ENCODE peak calls at places on chromosomes 16 and 17, in six cellular contexts. One of them, this sample, is unnamed.

GRCh38 chr17:41959336-41960095 is 7.1 kb upstream of the CNP start:
- DNase-seq in heart right ventricle: no peak
- DNase-seq in astrocyte of the cerebellum: peak; percentile 37
- DNase-seq in A549: peak; percentile 82
- DNase-seq in AG04449: no peak
- DNase-seq in esophagus squamous epithelium: no peak
- DNase-seq in this sample: no peak

GRCh38 chr17:7839890-7840260 is 5.9 kb downstream of the KDM6B start:
- DNase-seq in A549: peak; percentile 80
- DNase-seq in astrocyte of the cerebellum: no peak
- DNase-seq in esophagus squamous epithelium: no peak
- DNase-seq in heart right ventricle: no peak
- DNase-seq in AG04449: no peak
- DNase-seq in this sample: no peak

GRCh38 chr17:67059372-67059771 is 15.0 kb downstream of the CACNG1 start:
- DNase-seq in esophagus squamous epithelium: no peak
- DNase-seq in astrocyte of the cerebellum: peak; percentile 5
- DNase-seq in heart right ventricle: no peak
- DNase-seq in AG04449: no peak
- DNase-seq in A549: no peak
- DNase-seq in this sample: no peak

GRCh38 chr17:45102856-45103255 is 29.5 kb downstream of the PLCD3 start:
- DNase-seq in A549: no peak
- DNase-seq in heart right ventricle: no peak
- DNase-seq in astrocyte of the cerebellum: no peak
- DNase-seq in AG04449: no peak
- DNase-seq in esophagus squamous epithelium: no peak
- DNase-seq in this sample: no peak

GRCh38 chr16:25148568-25149215 is 37.1 kb downstream of the LCMT1 start:
- DNase-seq in A549: no peak
- DNase-seq in astrocyte of the cerebellum: no peak
- DNase-seq in heart right ventricle: no peak
- DNase-seq in esophagus squamous epithelium: no peak
- DNase-seq in AG04449: no peak
- DNase-seq in this sample: no peak

GRCh38 chr16:4654946-4655590 is 30.4 kb downstream of the MGRN1 start:
- DNase-seq in esophagus squamous epithelium: no peak
- DNase-seq in heart right ventricle: no peak
- DNase-seq in astrocyte of the cerebellum: no peak
- DNase-seq in AG04449: no peak
- DNase-seq in A549: no peak
- DNase-seq in this sample: no peak

GRCh38 chr16:11768850-11769249 is 26.2 kb upstream of the TXNDC11 start:
- DNase-seq in esophagus squamous epithelium: no peak
- DNase-seq in astrocyte of the cerebellum: no peak
- DNase-seq in A549: no peak
- DNase-seq in heart right ventricle: no peak
- DNase-seq in AG04449: no peak
- DNase-seq in this sample: no peak

GRCh38 chr16:65909310-65910050 is 457.0 kb upstream of the CDH5 start:
- DNase-seq in heart right ventricle: no peak
- DNase-seq in A549: no peak
- DNase-seq in AG04449: no peak
- DNase-seq in esophagus squamous epithelium: no peak
- DNase-seq in astrocyte of the cerebellum: no peak
- DNase-seq in this sample: no peak

GRCh38 chr16:69363281-69363717 is 11.7 kb upstream of the TMED6 start:
- DNase-seq in A549: no peak
- DNase-seq in heart right ventricle: no peak
- DNase-seq in esophagus squamous epithelium: no peak
- DNase-seq in AG04449: no peak
- DNase-seq in astrocyte of the cerebellum: no peak
- DNase-seq in this sample: no peak

GRCh38 chr16:29820271-29820701 is at the start of gene MVP:
- DNase-seq in heart right ventricle: peak; percentile 63
- DNase-seq in astrocyte of the cerebellum: no peak
- DNase-seq in AG04449: no peak
- DNase-seq in A549: peak; percentile 56
- DNase-seq in esophagus squamous epithelium: no peak
- DNase-seq in this sample: no peak

GRCh38 chr17:4551141-4551540 is 4.0 kb downstream of the MYBBP1A start:
- DNase-seq in astrocyte of the cerebellum: no peak
- DNase-seq in esophagus squamous epithelium: no peak
- DNase-seq in A549: peak; percentile 62
- DNase-seq in AG04449: no peak
- DNase-seq in heart right ventricle: no peak
- DNase-seq in this sample: no peak
- TF ChIP-seq CTCF in astrocyte of the cerebellum: no peak
- TF ChIP-seq CTCF in esophagus squamous epithelium: no peak
- TF ChIP-seq CTCF in A549: peak; percentile 6
- TF ChIP-seq CTCF in AG04449: peak; percentile 10
- TF ChIP-seq CTCF in heart right ventricle: no peak
- TF ChIP-seq CTCF in this sample: peak; percentile 26

DNA sequence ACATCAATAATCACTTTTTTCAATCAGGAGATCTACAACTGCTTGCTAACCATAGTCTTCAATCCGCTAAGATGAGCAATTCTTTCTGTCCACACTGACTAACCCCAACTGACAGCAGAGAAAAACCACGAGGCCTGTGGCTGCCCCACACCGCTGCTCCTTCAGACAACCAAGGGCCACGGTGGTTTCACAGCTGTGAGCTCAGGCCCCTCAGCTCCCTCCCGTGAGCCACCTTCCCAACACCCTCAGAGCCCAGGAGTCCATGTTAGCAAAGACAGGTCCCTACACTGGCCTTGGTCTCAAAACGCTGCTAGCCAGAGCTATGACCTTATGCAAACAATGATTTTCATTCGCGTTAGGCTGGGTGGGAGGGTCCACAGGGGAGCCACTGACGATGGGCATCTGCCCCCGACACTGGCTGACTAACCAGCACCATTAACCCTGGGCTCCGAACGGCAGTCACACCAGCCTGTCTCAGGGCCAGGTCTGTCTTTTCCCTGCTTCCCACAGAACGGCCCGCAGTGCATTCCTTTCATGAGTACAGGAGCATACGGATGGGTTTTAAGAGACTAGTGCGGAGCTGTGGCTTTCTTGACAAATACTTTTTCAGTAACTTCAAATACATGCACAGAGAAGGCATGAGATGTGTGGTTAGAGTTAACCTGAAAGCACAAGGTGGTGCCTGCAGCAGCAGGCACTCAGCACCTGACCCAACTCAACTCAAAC is 67.3 kb downstream of the ANKRD11 start:
- DNase-seq in astrocyte of the cerebellum: peak; percentile 55
- DNase-seq in heart right ventricle: no peak
- DNase-seq in esophagus squamous epithelium: no peak
- DNase-seq in A549: no peak
- DNase-seq in AG04449: no peak
- DNase-seq in this sample: no peak
- TF ChIP-seq CTCF in astrocyte of the cerebellum: no peak
- TF ChIP-seq CTCF in heart right ventricle: no peak
- TF ChIP-seq CTCF in esophagus squamous epithelium: no peak
- TF ChIP-seq CTCF in A549: no peak
- TF ChIP-seq CTCF in AG04449: no peak
- TF ChIP-seq CTCF in this sample: no peak

GRCh38 chr17:59897090-59897489 is 4.2 kb downstream of the RPS6KB1 start:
- DNase-seq in A549: no peak
- DNase-seq in AG04449: no peak
- DNase-seq in heart right ventricle: no peak
- DNase-seq in esophagus squamous epithelium: no peak
- DNase-seq in astrocyte of the cerebellum: no peak
- DNase-seq in this sample: no peak

GRCh38 chr17:59890720-59891119 is 2.0 kb downstream of the TUBD1 start:
- DNase-seq in heart right ventricle: no peak
- DNase-seq in AG04449: no peak
- DNase-seq in A549: peak; percentile 58
- DNase-seq in astrocyte of the cerebellum: no peak
- DNase-seq in esophagus squamous epithelium: no peak
- DNase-seq in this sample: no peak

GRCh38 chr17:59892251-59892848 is 393 bp downstream of the TUBD1 start:
- DNase-seq in heart right ventricle: no peak
- DNase-seq in AG04449: no peak
- DNase-seq in A549: peak; percentile 24
- DNase-seq in esophagus squamous epithelium: no peak
- DNase-seq in astrocyte of the cerebellum: no peak
- DNase-seq in this sample: no peak

GRCh38 chr17:59893617-59894100 is 738 bp downstream of the RPS6KB1 start:
- DNase-seq in esophagus squamous epithelium: no peak
- DNase-seq in heart right ventricle: no peak
- DNase-seq in astrocyte of the cerebellum: no peak
- DNase-seq in A549: peak; percentile 34
- DNase-seq in AG04449: no peak
- DNase-seq in this sample: no peak

GRCh38 chr17:59892849-59893616 is at the start of the genes RPS6KB1 and TUBD1:
- DNase-seq in astrocyte of the cerebellum: peak; percentile 99
- DNase-seq in esophagus squamous epithelium: peak; percentile 87
- DNase-seq in A549: peak; percentile 100
- DNase-seq in AG04449: peak; percentile 97
- DNase-seq in heart right ventricle: peak; percentile 94
- DNase-seq in this sample: peak; percentile 99
- TF ChIP-seq CTCF in astrocyte of the cerebellum: no peak
- TF ChIP-seq CTCF in esophagus squamous epithelium: no peak
- TF ChIP-seq CTCF in A549: no peak
- TF ChIP-seq CTCF in AG04449: no peak
- TF ChIP-seq CTCF in heart right ventricle: no peak
- TF ChIP-seq CTCF in this sample: no peak

DNA sequence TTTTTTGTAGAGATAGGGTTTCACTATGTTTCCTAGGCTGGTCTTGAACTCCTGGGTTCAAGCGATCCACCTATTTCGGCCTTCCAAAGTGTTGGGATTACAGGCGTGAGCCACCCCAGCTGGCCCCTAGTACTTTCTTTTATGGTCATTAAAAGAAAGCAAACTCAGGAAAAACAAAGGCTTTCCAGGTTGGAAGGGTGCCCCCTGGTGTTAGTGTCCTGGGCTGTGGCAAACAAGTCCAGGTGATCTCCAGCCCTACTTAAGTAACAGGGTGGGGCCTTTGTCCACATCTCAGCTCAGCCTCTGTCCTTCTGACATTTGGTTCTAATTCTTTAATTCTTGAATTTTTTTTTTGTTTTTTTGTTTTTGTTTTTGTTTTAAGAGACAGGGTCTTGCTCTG is 6.9 kb downstream of the IGFBP4 start:
- DNase-seq in heart right ventricle: no peak
- DNase-seq in astrocyte of the cerebellum: no peak
- DNase-seq in AG04449: no peak
- DNase-seq in A549: peak; percentile 87
- DNase-seq in esophagus squamous epithelium: no peak
- DNase-seq in this sample: no peak
- TF ChIP-seq CTCF in heart right ventricle: peak; percentile 70
- TF ChIP-seq CTCF in astrocyte of the cerebellum: peak; percentile 54
- TF ChIP-seq CTCF in AG04449: peak; percentile 49
- TF ChIP-seq CTCF in A549: peak; percentile 76
- TF ChIP-seq CTCF in esophagus squamous epithelium: peak; percentile 54
- TF ChIP-seq CTCF in this sample: peak; percentile 52

GRCh38 chr16:57912529-57913260 is 58.2 kb downstream of the CNGB1 start:
- DNase-seq in heart right ventricle: no peak
- DNase-seq in esophagus squamous epithelium: no peak
- DNase-seq in A549: no peak
- DNase-seq in AG04449: no peak
- DNase-seq in astrocyte of the cerebellum: no peak
- DNase-seq in this sample: no peak
- TF ChIP-seq CTCF in heart right ventricle: no peak
- TF ChIP-seq CTCF in esophagus squamous epithelium: no peak
- TF ChIP-seq CTCF in A549: no peak
- TF ChIP-seq CTCF in AG04449: no peak
- TF ChIP-seq CTCF in astrocyte of the cerebellum: no peak
- TF ChIP-seq CTCF in this sample: no peak

GRCh38 chr17:80891096-80892018 is 100.3 kb upstream of the CHMP6 start:
- DNase-seq in AG04449: peak; percentile 33
- DNase-seq in A549: peak; percentile 64
- DNase-seq in astrocyte of the cerebellum: peak; percentile 90
- DNase-seq in esophagus squamous epithelium: no peak
- DNase-seq in heart right ventricle: no peak
- DNase-seq in this sample: peak; percentile 50
- TF ChIP-seq CTCF in AG04449: no peak
- TF ChIP-seq CTCF in A549: peak; percentile 32
- TF ChIP-seq CTCF in astrocyte of the cerebellum: no peak
- TF ChIP-seq CTCF in esophagus squamous epithelium: no peak
- TF ChIP-seq CTCF in heart right ventricle: no peak
- TF ChIP-seq CTCF in this sample: no peak

GRCh38 chr16:2047330-2048115 is at the start of the genes NTHL1 and TSC2:
- DNase-seq in A549: peak; percentile 98
- DNase-seq in esophagus squamous epithelium: peak; percentile 67
- DNase-seq in heart right ventricle: peak; percentile 97
- DNase-seq in astrocyte of the cerebellum: peak; percentile 88
- DNase-seq in AG04449: peak; percentile 70
- DNase-seq in this sample: peak; percentile 81
- TF ChIP-seq CTCF in A549: peak; percentile 29
- TF ChIP-seq CTCF in esophagus squamous epithelium: peak; percentile 62
- TF ChIP-seq CTCF in heart right ventricle: peak; percentile 73
- TF ChIP-seq CTCF in astrocyte of the cerebellum: peak; percentile 33
- TF ChIP-seq CTCF in AG04449: peak; percentile 48
- TF ChIP-seq CTCF in this sample: peak; percentile 38

DNA sequence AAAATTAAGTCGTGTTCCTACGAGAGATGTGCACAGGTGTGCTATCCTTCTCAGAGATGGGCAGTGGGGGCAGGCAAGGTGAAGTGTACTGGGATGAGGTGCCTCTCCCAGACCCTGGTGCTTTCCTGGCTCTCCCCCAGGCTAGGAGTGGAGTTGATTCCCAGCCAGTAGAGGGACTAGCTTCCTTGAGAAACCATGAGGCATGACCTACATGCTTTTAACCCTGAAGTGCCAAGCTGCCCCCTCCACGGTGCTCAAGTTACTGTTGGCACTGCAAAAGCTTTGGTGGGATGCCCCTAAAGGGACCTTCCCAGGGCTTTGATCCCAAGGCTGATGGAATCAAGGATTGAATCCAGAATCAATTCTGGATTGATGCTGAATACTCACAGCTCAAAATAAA is 47.0 kb upstream of the SREBF1 start:
- DNase-seq in AG04449: no peak
- DNase-seq in A549: no peak
- DNase-seq in heart right ventricle: no peak
- DNase-seq in astrocyte of the cerebellum: no peak
- DNase-seq in esophagus squamous epithelium: no peak
- DNase-seq in this sample: no peak
- TF ChIP-seq CTCF in AG04449: no peak
- TF ChIP-seq CTCF in A549: no peak
- TF ChIP-seq CTCF in heart right ventricle: no peak
- TF ChIP-seq CTCF in astrocyte of the cerebellum: no peak
- TF ChIP-seq CTCF in esophagus squamous epithelium: no peak
- TF ChIP-seq CTCF in this sample: no peak

This sample was measured in retinal pigment epithelial cell.